ENCODE peak calls at places on chromosomes 5 and 9, in seven cellular contexts. A is tibial artery; M is adipocyte; Y is NT2/D1; G is CD8-positive, alpha-beta T cell; L is heart right ventricle; E is colonic mucosa. R is an unnamed sample.
A peak's percentile ranks its signal among the peaks of the same experiment; 100 is the strongest.

GRCh38 chr9:32554107-32554506 is 1.7 kb upstream of the TOPORS start:
- DNase-seq in A (no peak), M (peak; percentile 64), Y (no peak), G (no peak), L (no peak), E (no peak), R (peak; percentile 13)

GRCh38 chr5:67160985-67161384 is 35.6 kb downstream of the CD180 start:
- DNase-seq in A (no peak), M (peak; percentile 91), Y (no peak), G (peak; percentile 61), L (no peak), E (no peak), R (peak; percentile 45)

GRCh38 chr9:32395483-32396216 is 11.2 kb downstream of the ACO1 start:
- DNase-seq in A (peak; percentile 72), M (peak; percentile 92), Y (no peak), G (no peak), L (peak; percentile 50), E (no peak), R (peak; percentile 10)

GRCh38 chr5:16057277-16057676 is 122.3 kb downstream of the MARCHF11 start:
- DNase-seq in A (no peak), M (peak; percentile 12), Y (no peak), G (no peak), L (no peak), E (no peak), R (no peak)

GRCh38 chr5:35736280-35736679 is 118.6 kb downstream of the SPEF2 start:
- DNase-seq in A (no peak), M (no peak), Y (no peak), G (no peak), L (no peak), E (no peak), R (no peak)

GRCh38 chr5:86749841-86750240 is 132.1 kb downstream of the COX7C start:
- DNase-seq in A (no peak), M (no peak), Y (no peak), G (no peak), L (no peak), E (no peak), R (no peak)

GRCh38 chr5:145917288-145917687 is 19.1 kb upstream of the SH3RF2 start:
- DNase-seq in A (no peak), M (no peak), Y (no peak), G (no peak), L (no peak), E (no peak), R (no peak)

GRCh38 chr5:33361781-33362180 is 79.0 kb upstream of the TARS1 start:
- DNase-seq in A (no peak), M (peak; percentile 36), Y (no peak), G (no peak), L (no peak), E (no peak), R (no peak)

GRCh38 chr5:59246470-59247250 is 646.9 kb downstream of the PDE4D start:
- DNase-seq in A (no peak), M (peak; percentile 5), Y (no peak), G (no peak), L (no peak), E (no peak), R (no peak)

GRCh38 chr9:5361326-5362005 is 21.8 kb upstream of the RLN1 start:
- DNase-seq in A (no peak), M (no peak), Y (peak; percentile 3), G (no peak), L (no peak), E (no peak), R (no peak)

GRCh38 chr5:15794117-15794985 is 294.4 kb downstream of the FBXL7 start:
- DNase-seq in A (no peak), M (peak; percentile 52), Y (no peak), G (no peak), L (no peak), E (no peak), R (peak; percentile 8)

GRCh38 chr5:149747141-149747832 is 17.2 kb downstream of the PPARGC1B start:
- DNase-seq in A (no peak), M (no peak), Y (no peak), G (no peak), L (no peak), E (peak; percentile 94), R (no peak)

GRCh38 chr5:149486726-149487635 is 64.3 kb downstream of the CSNK1A1 start:
- DNase-seq in A (no peak), M (peak; percentile 56), Y (no peak), G (no peak), L (no peak), E (no peak), R (no peak)

GRCh38 chr9:35923927-35924763 is 14.9 kb downstream of the SPAAR start:
- DNase-seq in A (no peak), M (peak; percentile 85), Y (no peak), G (no peak), L (no peak), E (peak; percentile 85), R (peak; percentile 49)

GRCh38 chr5:20832204-20833080 is 844.4 kb upstream of the CDH18 start:
- DNase-seq in A (no peak), M (peak; percentile 66), Y (no peak), G (no peak), L (no peak), E (no peak), R (no peak)

GRCh38 chr5:61322738-61323429 is 9.2 kb upstream of the ZSWIM6 start:
- DNase-seq in A (peak; percentile 47), M (no peak), Y (no peak), G (no peak), L (no peak), E (peak; percentile 78), R (no peak)

GRCh38 chr5:57221049-57221568 is 47.2 kb downstream of the GPBP1 start:
- DNase-seq in A (no peak), M (peak; percentile 84), Y (peak; percentile 27), G (no peak), L (peak; percentile 48), E (no peak), R (peak; percentile 68)

GRCh38 chr9:124077915-124078572 is 66.5 kb downstream of the LHX2 start:
- DNase-seq in A (no peak), M (peak; percentile 14), Y (no peak), G (no peak), L (peak; percentile 9), E (no peak), R (no peak)

GRCh38 chr9:36543916-36544315 is 28.8 kb upstream of the MELK start:
- DNase-seq in A (peak; percentile 70), M (peak; percentile 80), Y (no peak), G (no peak), L (no peak), E (no peak), R (no peak)

GRCh38 chr9:134678671-134679443 is 37.3 kb downstream of the COL5A1 start:
- DNase-seq in A (no peak), M (no peak), Y (no peak), G (no peak), L (no peak), E (no peak), R (no peak)

GRCh38 chr5:135356522-135357318 is 42.3 kb downstream of the MACROH2A1 start:
- DNase-seq in A (peak; percentile 80), M (peak; percentile 85), Y (no peak), G (no peak), L (peak; percentile 83), E (peak; percentile 62), R (no peak)

GRCh38 chr5:125409496-125410351 is 663.3 kb upstream of the ZNF608 start:
- DNase-seq in A (no peak), M (peak; percentile 36), Y (no peak), G (no peak), L (no peak), E (peak; percentile 20), R (peak; percentile 32)

GRCh38 chr5:125410501-125411162 is 664.2 kb upstream of the ZNF608 start:
- DNase-seq in A (no peak), M (peak; percentile 89), Y (no peak), G (no peak), L (no peak), E (no peak), R (peak; percentile 73)

GRCh38 chr5:125412051-125412560 is 665.7 kb upstream of the ZNF608 start:
- DNase-seq in A (no peak), M (peak; percentile 38), Y (no peak), G (no peak), L (no peak), E (peak; percentile 45), R (peak; percentile 12)

GRCh38 chr5:125412561-125413535 is 666.4 kb upstream of the ZNF608 start:
- DNase-seq in A (peak; percentile 42), M (peak; percentile 93), Y (peak; percentile 72), G (no peak), L (peak; percentile 58), E (peak; percentile 80), R (peak; percentile 91)

GRCh38 chr5:125411163-125412050 is 665.0 kb upstream of the ZNF608 start:
- DNase-seq in A (no peak), M (peak; percentile 73), Y (no peak), G (no peak), L (peak; percentile 29), E (peak; percentile 72), R (peak; percentile 76)
- H3K4me3 ChIP-seq in A (peak overlapping the region; percentile 42), M (peak overlapping the region; percentile 75), Y (no peak overlapping the region), G (no peak overlapping the region), L (peak overlapping the region; percentile 34), E (no peak overlapping the region), R (peak overlapping the region; percentile 5)

DNA sequence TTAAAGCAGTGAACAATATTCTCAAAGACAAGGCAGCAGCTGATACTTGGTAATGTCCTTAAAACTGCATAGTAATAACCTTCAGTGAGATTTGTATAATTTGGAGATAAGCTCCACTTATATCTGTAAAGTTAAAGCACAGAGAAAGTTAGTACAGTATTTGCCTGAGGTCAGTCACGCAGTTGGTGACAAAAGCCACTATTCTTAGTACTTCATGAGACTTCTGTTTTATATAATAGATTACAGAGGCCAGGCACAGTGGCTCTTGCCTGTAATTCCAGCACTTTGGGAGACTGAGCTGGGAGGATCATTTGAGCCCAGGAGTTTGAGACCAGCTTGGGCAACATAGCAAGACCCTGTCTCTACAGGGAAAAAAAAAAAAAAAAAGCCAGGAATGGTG is 266.4 kb upstream of the DMRT1 start:
- DNase-seq in A (no peak), M (no peak), Y (no peak), G (no peak), L (peak; percentile 31), E (no peak), R (no peak)
- H3K36me3 ChIP-seq in A (no peaks in the 10 kb centered on the region), M (no peaks in the 10 kb centered on the region), Y (no peaks in the 10 kb centered on the region), G (no peaks in the 10 kb centered on the region), L (no peaks in the 10 kb centered on the region), E (no peaks in the 10 kb centered on the region), R (no peaks in the 10 kb centered on the region)

GRCh38 chr5:132489871-132490483 is 596 bp downstream of the IRF1 start:
- DNase-seq in A (peak; percentile 52), M (peak; percentile 75), Y (no peak), G (peak; percentile 65), L (peak; percentile 50), E (peak; percentile 60), R (peak; percentile 54)
- H3K4me1 ChIP-seq in A (peaks cover 32% of the 10 kb centered on the region), M (peaks cover 30% of the 10 kb centered on the region), Y (peaks cover 10% of the 10 kb centered on the region), G (peaks cover 76% of the 10 kb centered on the region), L (peaks cover 70% of the 10 kb centered on the region), E (peaks cover 9% of the 10 kb centered on the region), R (peaks cover 6% of the 10 kb centered on the region)

GRCh38 chr9:130171226-130172148 is 717 bp upstream of the NCS1 start:
- DNase-seq in A (no peak), M (no peak), Y (no peak), G (no peak), L (no peak), E (no peak), R (no peak)

GRCh38 chr9:130173462-130173876 is 1.3 kb downstream of the NCS1 start:
- DNase-seq in A (peak; percentile 54), M (peak; percentile 67), Y (no peak), G (no peak), L (no peak), E (no peak), R (no peak)

GRCh38 chr9:130174025-130174424 is 1.8 kb downstream of the NCS1 start:
- DNase-seq in A (no peak), M (no peak), Y (no peak), G (no peak), L (no peak), E (no peak), R (no peak)

GRCh38 chr9:130172858-130173461 is 756 bp downstream of the NCS1 start:
- DNase-seq in A (no peak), M (peak; percentile 82), Y (no peak), G (peak; percentile 33), L (no peak), E (no peak), R (no peak)

GRCh38 chr9:130172161-130172857 is at the start of gene NCS1:
- DNase-seq in A (peak; percentile 71), M (peak; percentile 91), Y (no peak), G (peak; percentile 36), L (peak; percentile 64), E (peak; percentile 73), R (peak; percentile 76)
- H3K4me3 ChIP-seq in A (peak within 1 kb of the TSS; percentile 65), M (peak within 1 kb of the TSS; percentile 87), Y (peak within 1 kb of the TSS; percentile 68), G (peak within 1 kb of the TSS; percentile 23), L (peak within 1 kb of the TSS; percentile 57), E (peak within 1 kb of the TSS; percentile 47), R (peak within 1 kb of the TSS; percentile 79)